ENCODE peak calls at places on chromosomes 13 and 19, in five cellular contexts. B, L, M, I and U are unnamed samples.

GRCh38 chr13:35475960-35476943 is at the start of gene MAB21L1:
- DNase-seq in I (peak; percentile 63), M (peak; percentile 2), L (no peak), B (no peak), U (peak; percentile 89)

GRCh38 chr13:108315273-108315672 is 45.8 kb downstream of the TNFSF13B start:
- DNase-seq in M (no peak), B (no peak), L (no peak), I (no peak), U (no peak)

GRCh38 chr19:49438261-49438660 is 3.1 kb downstream of the SLC17A7 start:
- DNase-seq in B (no peak), I (no peak), M (no peak), L (no peak), U (no peak)

GRCh38 chr13:106372199-106373160 is 163.0 kb downstream of the EFNB2 start:
- DNase-seq in L (no peak), M (no peak), I (peak; percentile 89), B (no peak), U (peak; percentile 60)

GRCh38 chr19:16969127-16969526 is 57.5 kb downstream of the CPAMD8 start:
- DNase-seq in I (no peak), L (peak; percentile 25), B (no peak), M (peak; percentile 45), U (peak; percentile 10)

GRCh38 chr19:51552996-51553725 is 17.9 kb upstream of the ZNF175 start:
- DNase-seq in M (peak; percentile 57), I (peak; percentile 32), L (peak; percentile 39), B (no peak), U (peak; percentile 76)

GRCh38 chr19:49758292-49758691 is 4.8 kb downstream of the TSKS start:
- DNase-seq in I (peak; percentile 79), M (no peak), L (no peak), B (no peak), U (peak; percentile 84)

GRCh38 chr19:30520735-30521479 is 148.7 kb downstream of the ZNF536 start:
- DNase-seq in L (no peak), B (no peak), M (no peak), I (no peak), U (no peak)

GRCh38 chr19:13181747-13182388 is 31.7 kb downstream of the IER2 start:
- DNase-seq in L (no peak), I (peak; percentile 76), M (no peak), B (no peak), U (peak; percentile 67)

GRCh38 chr13:29901714-29902631 is 51.6 kb upstream of the UBL3 start:
- DNase-seq in I (peak; percentile 98), L (no peak), M (peak; percentile 92), B (peak; percentile 58), U (peak; percentile 95)

GRCh38 chr13:100301418-100301817 is 212.5 kb downstream of the PCCA start:
- DNase-seq in I (no peak), L (no peak), M (peak; percentile 20), B (no peak), U (no peak)

GRCh38 chr19:54345938-54346386 is 7.0 kb upstream of the LILRA4 start:
- DNase-seq in M (no peak), L (no peak), I (no peak), B (no peak), U (no peak)

GRCh38 chr13:112055417-112056206 is 11.3 kb upstream of the SOX1 start:
- DNase-seq in I (no peak), B (no peak), M (no peak), L (no peak), U (no peak)

GRCh38 chr13:99871249-99871898 is 100.2 kb downstream of the ZIC5 start:
- DNase-seq in B (no peak), I (no peak), M (no peak), L (no peak), U (no peak)

GRCh38 chr13:38758278-38758677 is 71.4 kb downstream of the FREM2 start:
- DNase-seq in B (no peak), L (no peak), I (no peak), M (no peak), U (no peak)

GRCh38 chr13:36552334-36552733 is 120.0 kb downstream of the CCNA1 start:
- DNase-seq in I (no peak), L (no peak), B (no peak), M (no peak), U (no peak)

GRCh38 chr13:113531041-113531873 is 40.7 kb upstream of the DCUN1D2 start:
- DNase-seq in L (no peak), M (no peak), B (no peak), I (no peak), U (no peak)

GRCh38 chr13:45705145-45705695 is 3.1 kb downstream of the CBY2 start:
- DNase-seq in I (no peak), L (no peak), B (no peak), M (no peak), U (no peak)

GRCh38 chr13:30305456-30305855 is 1.9 kb downstream of the KATNAL1 start:
- DNase-seq in I (no peak), B (no peak), L (no peak), M (no peak), U (no peak)

GRCh38 chr19:46081928-46082727 is 41.3 kb upstream of the IGFL4 start:
- DNase-seq in B (peak; percentile 34), L (peak; percentile 41), M (peak; percentile 61), I (peak; percentile 70), U (peak; percentile 79)

GRCh38 chr13:91456837-91457236 is 58.4 kb downstream of the GPC5 start:
- DNase-seq in B (no peak), L (no peak), I (no peak), M (no peak), U (no peak)

GRCh38 chr13:109698779-109699178 is 87.6 kb downstream of the IRS2 start:
- DNase-seq in M (peak; percentile 57), L (no peak), I (peak; percentile 92), B (no peak), U (peak; percentile 65)

GRCh38 chr13:96994030-96994848 is at the start of gene OXGR1:
- DNase-seq in I (no peak), L (no peak), M (no peak), B (peak; percentile 42), U (peak; percentile 14)
- H3K79me2 ChIP-seq in I (no peaks in the 10 kb centered on the region), L (no peaks in the 10 kb centered on the region), M (no peaks in the 10 kb centered on the region), B (no peaks in the 10 kb centered on the region), U (no peaks in the 10 kb centered on the region)

GRCh38 chr19:18493440-18494266 is 28.2 kb downstream of the ELL start:
- DNase-seq in M (no peak), L (no peak), I (no peak), B (no peak), U (no peak)
- H3K27ac ChIP-seq in M (no peak overlapping the region), L (peak overlapping the region; percentile 42), I (no peak overlapping the region), B (no peak overlapping the region), U (peak overlapping the region; percentile 93)

DNA sequence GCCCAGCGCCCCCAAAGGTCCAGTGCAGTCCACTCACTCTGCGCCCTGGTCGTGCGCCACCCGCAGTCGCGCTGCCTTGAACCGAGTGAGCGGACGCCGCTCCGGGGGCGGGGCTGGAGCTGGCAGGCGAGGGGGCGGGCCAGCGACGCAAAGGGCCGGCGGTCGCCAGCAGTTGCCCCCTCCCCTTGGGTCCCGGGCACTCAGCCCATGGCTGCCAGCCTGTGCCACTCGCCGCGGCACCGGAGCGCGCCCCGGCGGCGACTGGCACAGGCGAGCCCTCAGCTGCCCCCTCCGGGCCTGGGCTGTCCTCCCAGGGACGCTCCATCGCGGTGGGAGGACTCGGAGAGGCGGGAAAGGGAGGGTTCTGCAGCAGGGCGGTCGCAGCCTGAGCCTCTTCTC is at the start of gene S1PR5:
- DNase-seq in L (no peak), I (no peak), B (no peak), M (no peak), U (peak; percentile 54)
- TF ChIP-seq EZH2 in L (no peak), I (no peak), B (no peak), M (no peak), U (no peak)

GRCh38 chr19:15297416-15298224 is 34.7 kb downstream of the BRD4 start:
- DNase-seq in L (peak; percentile 99), M (peak; percentile 65), B (no peak), I (peak; percentile 71), U (peak; percentile 66)
- H3K79me2 ChIP-seq in L (peaks cover 77% of the 10 kb centered on the region), M (peaks cover 99% of the 10 kb centered on the region), B (peaks cover 97% of the 10 kb centered on the region), I (peaks cover 93% of the 10 kb centered on the region), U (peaks cover 100% of the 10 kb centered on the region)

DNA sequence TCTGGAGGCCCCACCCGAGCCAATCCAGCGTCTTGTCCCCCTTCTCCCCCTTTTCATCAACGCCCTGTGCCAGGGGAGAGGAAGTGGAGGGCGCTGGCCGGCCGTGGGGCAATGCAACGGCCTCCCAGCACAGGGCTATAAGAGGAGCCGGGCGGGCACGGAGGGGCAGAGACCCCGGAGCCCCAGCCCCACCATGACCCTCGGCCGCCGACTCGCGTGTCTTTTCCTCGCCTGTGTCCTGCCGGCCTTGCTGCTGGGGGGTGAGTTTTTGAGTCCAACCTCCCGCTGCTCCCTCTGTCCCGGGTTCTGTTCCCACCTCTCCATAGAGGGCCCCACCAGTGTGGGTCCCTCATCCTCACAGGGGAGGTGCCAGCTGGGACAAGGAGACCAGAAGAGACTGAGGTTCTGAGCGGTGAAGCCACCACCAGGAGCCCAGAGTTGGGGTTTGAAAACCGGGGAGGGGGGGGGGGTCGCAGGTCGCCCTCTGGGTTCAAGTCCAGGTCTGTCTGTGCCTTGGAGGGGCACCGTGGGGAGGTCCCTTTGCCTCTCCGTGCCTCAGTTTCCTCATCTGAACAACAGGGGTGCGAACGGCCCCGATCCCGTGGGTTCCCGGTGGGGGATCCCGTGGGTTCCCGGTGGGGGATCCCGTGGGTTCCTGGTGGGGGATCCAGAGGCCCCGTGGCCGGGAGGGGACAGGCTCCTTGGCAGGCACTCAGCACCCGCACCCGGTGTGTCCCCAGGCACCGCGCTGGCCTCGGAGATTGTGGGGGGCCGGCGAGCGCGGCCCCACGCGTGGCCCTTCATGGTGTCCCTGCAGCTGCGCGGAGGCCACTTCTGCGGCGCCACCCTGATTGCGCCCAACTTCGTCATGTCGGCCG is at the start of gene ELANE:
- DNase-seq in M (no peak), L (no peak), I (no peak), B (no peak), U (no peak)
- H3K27ac ChIP-seq in M (no peak within 1 kb of the TSS), L (no peak within 1 kb of the TSS), I (peak within 1 kb of the TSS; percentile 91), B (no peak within 1 kb of the TSS), U (no peak within 1 kb of the TSS)

GRCh38 chr13:49341941-49342340 is 94.2 kb downstream of the CDADC1 start:
- DNase-seq in M (no peak), B (no peak), I (no peak), L (no peak), U (peak; percentile 6)
- TF ChIP-seq EZH2 in M (no peak), B (no peak), I (no peak), L (no peak), U (no peak)